ENCODE peak calls at places on chromosomes 2 and 18, in seven cellular contexts. T is mesendoderm, I is neuronal stem cell, L is IMR-90, S is H1, Z is trophoblast cell, N is mesenchymal stem cell. C is an unnamed sample.

GRCh38 chr2:26002617-26003310 is 20.5 kb upstream of the KIF3C start:
- DNase-seq in S (no peak), L (no peak), Z (peak; percentile 20), N (no peak), I (no peak), T (no peak), C (no peak)

GRCh38 chr18:9096698-9097097 is 5.8 kb upstream of the NDUFV2 start:
- DNase-seq in L (no peak), Z (no peak), I (no peak), T (no peak), N (no peak), S (no peak), C (no peak)

GRCh38 chr2:186532891-186533290 is 46.8 kb downstream of the ZC3H15 start:
- DNase-seq in N (no peak), L (no peak), Z (no peak), S (no peak), I (no peak), T (no peak), C (no peak)

GRCh38 chr2:163471947-163472346 is 263.9 kb downstream of the FIGN start:
- DNase-seq in Z (no peak), S (no peak), I (no peak), N (peak; percentile 31), L (peak; percentile 3), T (peak; percentile 68), C (no peak)

GRCh38 chr2:86350751-86351150 is 13.3 kb upstream of the REEP1 start:
- DNase-seq in Z (peak; percentile 95), S (no peak), N (no peak), T (no peak), L (no peak), I (no peak), C (no peak)

GRCh38 chr18:79507076-79507545 is 111.4 kb downstream of the NFATC1 start:
- DNase-seq in S (no peak), T (no peak), I (no peak), Z (no peak), N (no peak), L (no peak), C (no peak)

GRCh38 chr2:212936572-212936971 is 214.8 kb downstream of the IKZF2 start:
- DNase-seq in T (no peak), I (no peak), S (no peak), L (no peak), Z (no peak), N (no peak), C (no peak)

GRCh38 chr2:219603784-219604183 is 6.1 kb downstream of the STK11IP start:
- DNase-seq in Z (no peak), I (no peak), S (no peak), T (no peak), N (no peak), L (no peak), C (no peak)

GRCh38 chr2:233449921-233450853 is 95.9 kb downstream of the DGKD start:
- DNase-seq in I (no peak), N (no peak), S (no peak), L (no peak), T (no peak), Z (no peak), C (no peak)

GRCh38 chr2:220001693-220002260 is 374.3 kb downstream of the SLC4A3 start:
- DNase-seq in S (no peak), N (peak; percentile 22), L (peak; percentile 58), T (peak; percentile 81), I (no peak), Z (peak; percentile 74), C (no peak)

GRCh38 chr2:217222511-217222910 is 362.6 kb upstream of the TNP1 start:
- DNase-seq in Z (peak; percentile 36), I (no peak), L (peak; percentile 36), T (no peak), N (no peak), S (no peak), C (no peak)

GRCh38 chr2:28729698-28730097 is 21.9 kb upstream of the PPP1CB start:
- DNase-seq in T (no peak), S (no peak), Z (no peak), N (no peak), L (peak; percentile 65), I (no peak), C (no peak)

GRCh38 chr2:170425291-170425751 is 247.4 kb downstream of the MYO3B start:
- DNase-seq in I (no peak), Z (no peak), S (no peak), T (no peak), N (peak; percentile 87), L (peak; percentile 36), C (no peak)

GRCh38 chr2:127541849-127542630 is 6.6 kb downstream of the MYO7B start:
- DNase-seq in S (no peak), L (no peak), N (no peak), Z (no peak), I (no peak), T (peak; percentile 17), C (no peak)

GRCh38 chr2:60759654-60760053 is 3.6 kb downstream of the PAPOLG start:
- DNase-seq in T (no peak), N (no peak), I (no peak), L (no peak), S (no peak), Z (no peak), C (no peak)

GRCh38 chr18:3153107-3153704 is 66.6 kb downstream of the MYOM1 start:
- DNase-seq in T (no peak), I (no peak), S (no peak), N (no peak), Z (no peak), L (no peak), C (no peak)

GRCh38 chr18:31325051-31325450 is 7.1 kb downstream of the DSG1 start:
- DNase-seq in N (peak; percentile 62), T (no peak), Z (peak; percentile 27), L (peak; percentile 71), I (no peak), S (no peak), C (no peak)

GRCh38 chr2:187545238-187545751 is 8.9 kb downstream of the TFPI start:
- DNase-seq in I (no peak), Z (peak; percentile 63), N (no peak), T (no peak), L (no peak), S (no peak), C (no peak)
- H3K4me1 ChIP-seq in I (no peaks in the 10 kb centered on the region), Z (peaks cover 2% of the 10 kb centered on the region), N (peaks cover 3% of the 10 kb centered on the region), T (no peaks in the 10 kb centered on the region), L (peaks cover 16% of the 10 kb centered on the region), S (peaks cover 5% of the 10 kb centered on the region), C (no peaks in the 10 kb centered on the region)

GRCh38 chr18:49008156-49008555 is 57.4 kb upstream of the SMAD7 start:
- DNase-seq in T (no peak), N (no peak), Z (no peak), S (no peak), I (no peak), L (no peak), C (no peak)

GRCh38 chr18:49014605-49015267 is 64.0 kb upstream of the SMAD7 start:
- DNase-seq in Z (peak; percentile 21), L (no peak), S (no peak), N (no peak), I (no peak), T (no peak), C (no peak)

GRCh38 chr18:49008716-49009115 is 58.0 kb upstream of the SMAD7 start:
- DNase-seq in T (no peak), Z (no peak), N (no peak), L (no peak), I (no peak), S (no peak), C (no peak)

GRCh38 chr18:49013961-49014604 is 63.3 kb upstream of the SMAD7 start:
- DNase-seq in S (no peak), Z (no peak), L (no peak), I (no peak), N (no peak), T (no peak), C (peak; percentile 27)

GRCh38 chr18:49011291-49011746 is 60.6 kb upstream of the SMAD7 start:
- DNase-seq in S (no peak), I (no peak), L (no peak), Z (peak; percentile 56), N (no peak), T (no peak), C (peak; percentile 45)
- H3K4ac ChIP-seq in S (no peak overlapping the region), I (peak overlapping the region; percentile 10), L (no peak overlapping the region), Z (peak overlapping the region; percentile 47), N (no peak overlapping the region), T (no peak overlapping the region), C (no peak overlapping the region)

GRCh38 chr2:223815186-223815883 is 22.0 kb downstream of the AP1S3 start:
- DNase-seq in T (no peak), S (no peak), L (peak; percentile 92), Z (no peak), I (no peak), N (peak; percentile 80), C (no peak)
- H3K4me1 ChIP-seq in T (no peaks in the 10 kb centered on the region), S (no peaks in the 10 kb centered on the region), L (peaks cover 1% of the 10 kb centered on the region), Z (no peaks in the 10 kb centered on the region), I (no peaks in the 10 kb centered on the region), N (peaks cover 9% of the 10 kb centered on the region), C (no peaks in the 10 kb centered on the region)

GRCh38 chr2:202064881-202065230 is 8.2 kb upstream of the KIAA2012 start:
- DNase-seq in I (no peak), Z (no peak), L (no peak), T (no peak), N (no peak), S (no peak), C (no peak)

GRCh38 chr2:202056611-202057010 is 16.4 kb upstream of the KIAA2012 start:
- DNase-seq in N (peak; percentile 28), Z (peak; percentile 41), L (peak; percentile 51), I (no peak), S (no peak), T (no peak), C (no peak)

GRCh38 chr2:202060218-202060617 is 12.8 kb upstream of the KIAA2012 start:
- DNase-seq in T (no peak), I (no peak), N (no peak), S (no peak), Z (no peak), L (no peak), C (no peak)

GRCh38 chr2:202064206-202064880 is 8.7 kb upstream of the KIAA2012 start:
- DNase-seq in S (no peak), Z (no peak), I (peak; percentile 75), T (peak; percentile 32), N (peak; percentile 77), L (peak; percentile 94), C (peak; percentile 53)

DNA sequence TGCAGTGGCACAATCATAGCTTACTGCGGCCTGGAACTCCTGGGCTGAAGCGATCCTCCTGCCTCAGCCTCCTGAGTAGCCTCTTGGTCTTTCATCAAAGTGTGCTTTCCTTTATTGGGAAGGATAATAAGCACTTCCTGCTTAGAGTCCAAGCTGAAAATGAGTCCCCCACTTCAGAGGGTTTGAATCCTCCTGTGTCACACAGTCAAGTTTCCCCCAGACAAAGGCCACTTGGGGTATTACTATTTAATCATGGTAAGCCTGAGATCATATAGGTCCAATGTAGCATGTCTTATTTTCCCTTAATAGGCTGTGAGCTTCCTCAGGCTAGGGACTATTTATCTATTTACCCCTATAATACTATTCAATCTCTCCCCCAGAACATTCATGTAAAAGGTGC is 11.4 kb upstream of the KIAA2012 start:
- DNase-seq in Z (no peak), T (no peak), L (no peak), I (no peak), N (no peak), S (no peak), C (no peak)
- H3K4ac ChIP-seq in Z (no peak overlapping the region), T (no peak overlapping the region), L (no peak overlapping the region), I (no peak overlapping the region), N (no peak overlapping the region), S (no peak overlapping the region), C (no peak overlapping the region)

C was measured in H9.